ENCODE peak calls at places on chromosome X, in four cellular contexts. Y, N, H and S are unnamed samples.
A peak's percentile ranks its signal among the peaks of the same experiment; 100 is the strongest.

GRCh38 chrX:16836371-16836770 is 33.8 kb downstream of the RBBP7 start:
- DNase-seq in Y (peak; percentile 63), N (peak; percentile 13), H (no peak), S (peak; percentile 77)

GRCh38 chrX:15866141-15866540 is 11.5 kb upstream of the AP1S2 start:
- DNase-seq in H (no peak), Y (no peak), N (no peak), S (no peak)

GRCh38 chrX:121886557-121886956 is 839.1 kb downstream of the GLUD2 start:
- DNase-seq in Y (no peak), H (no peak), N (no peak), S (no peak)

GRCh38 chrX:119736206-119736764 is 22.1 kb upstream of the SOWAHD start:
- DNase-seq in Y (no peak), N (peak; percentile 9), H (no peak), S (no peak)

GRCh38 chrX:29617276-29617675 is 598.1 kb upstream of the MAGEB2 start:
- DNase-seq in H (no peak), N (peak; percentile 69), Y (no peak), S (no peak)

GRCh38 chrX:143854006-143854405 is 29.9 kb upstream of the UBE2NL start:
- DNase-seq in N (peak; percentile 11), Y (no peak), H (no peak), S (no peak)

GRCh38 chrX:111095974-111096870 is at the start of gene PAK3:
- DNase-seq in H (peak; percentile 30), Y (peak; percentile 86), N (peak; percentile 64), S (peak; percentile 89)

GRCh38 chrX:84737471-84737871 is 235.2 kb upstream of the HDX start:
- DNase-seq in Y (peak; percentile 21), H (no peak), N (peak; percentile 20), S (no peak)

GRCh38 chrX:27671234-27671633 is 81.1 kb downstream of the DCAF8L2 start:
- DNase-seq in Y (no peak), N (no peak), H (no peak), S (no peak)

GRCh38 chrX:77431227-77431626 is 16.0 kb upstream of the FGF16 start:
- DNase-seq in Y (peak; percentile 26), N (peak; percentile 12), H (no peak), S (no peak)

GRCh38 chrX:118974088-118974907 is at the start of gene LONRF3:
- DNase-seq in N (peak; percentile 3), H (no peak), Y (no peak), S (no peak)

GRCh38 chrX:40581333-40581910 is 652 bp downstream of the ATP6AP2 start:
- DNase-seq in N (peak; percentile 8), Y (no peak), H (no peak), S (no peak)

GRCh38 chrX:103356023-103356798 is at the start of gene TCEAL9:
- DNase-seq in Y (peak; percentile 82), N (peak; percentile 83), H (no peak), S (peak; percentile 78)

GRCh38 chrX:1521459-1521956 is 15.5 kb downstream of the P2RY8 start:
- DNase-seq in N (no peak), H (no peak), Y (peak; percentile 81), S (peak; percentile 75)

GRCh38 chrX:120485562-120486520 is 16.7 kb upstream of the LAMP2 start:
- DNase-seq in Y (peak; percentile 94), H (peak; percentile 40), N (peak; percentile 69), S (peak; percentile 78)

GRCh38 chrX:43703211-43703791 is 47.2 kb downstream of the MAOA start:
- DNase-seq in N (peak; percentile 16), Y (no peak), H (no peak), S (no peak)

GRCh38 chrX:12721042-12721441 is 70.2 kb upstream of the PRPS2 start:
- DNase-seq in N (no peak), Y (peak; percentile 34), H (peak; percentile 4), S (peak; percentile 38)

GRCh38 chrX:14228611-14229010 is 198.9 kb upstream of the GEMIN8 start:
- DNase-seq in H (no peak), N (no peak), Y (no peak), S (no peak)

GRCh38 chrX:110087485-110088356 is 84.8 kb downstream of the TMEM164 start:
- DNase-seq in Y (peak; percentile 2), N (peak; percentile 94), H (no peak), S (no peak)

GRCh38 chrX:103585421-103586313 is at the start of gene TCEAL4:
- DNase-seq in N (no peak), H (no peak), Y (peak; percentile 40), S (peak; percentile 83)

GRCh38 chrX:143319526-143319925 is 197.7 kb downstream of the SPANXN3 start:
- DNase-seq in Y (no peak), N (no peak), H (no peak), S (no peak)

GRCh38 chrX:140071037-140071436 is 105.7 kb upstream of the CXorf66 start:
- DNase-seq in Y (no peak), H (no peak), N (no peak), S (no peak)

GRCh38 chrX:1452497-1453389 is at the start of gene ASMTL:
- DNase-seq in N (peak; percentile 99), Y (peak; percentile 98), H (peak; percentile 100), S (peak; percentile 99)

GRCh38 chrX:20680998-20681397 is 414.3 kb upstream of the RPS6KA3 start:
- DNase-seq in N (no peak), Y (no peak), H (no peak), S (no peak)

GRCh38 chrX:72276478-72276953 is 532 bp downstream of the RPS4X start:
- DNase-seq in N (no peak), Y (no peak), H (no peak), S (no peak)
- H4K8ac ChIP-seq in N (peak overlapping the region; percentile 74), Y (no peak overlapping the region), H (no peak overlapping the region), S (no peak overlapping the region)

DNA sequence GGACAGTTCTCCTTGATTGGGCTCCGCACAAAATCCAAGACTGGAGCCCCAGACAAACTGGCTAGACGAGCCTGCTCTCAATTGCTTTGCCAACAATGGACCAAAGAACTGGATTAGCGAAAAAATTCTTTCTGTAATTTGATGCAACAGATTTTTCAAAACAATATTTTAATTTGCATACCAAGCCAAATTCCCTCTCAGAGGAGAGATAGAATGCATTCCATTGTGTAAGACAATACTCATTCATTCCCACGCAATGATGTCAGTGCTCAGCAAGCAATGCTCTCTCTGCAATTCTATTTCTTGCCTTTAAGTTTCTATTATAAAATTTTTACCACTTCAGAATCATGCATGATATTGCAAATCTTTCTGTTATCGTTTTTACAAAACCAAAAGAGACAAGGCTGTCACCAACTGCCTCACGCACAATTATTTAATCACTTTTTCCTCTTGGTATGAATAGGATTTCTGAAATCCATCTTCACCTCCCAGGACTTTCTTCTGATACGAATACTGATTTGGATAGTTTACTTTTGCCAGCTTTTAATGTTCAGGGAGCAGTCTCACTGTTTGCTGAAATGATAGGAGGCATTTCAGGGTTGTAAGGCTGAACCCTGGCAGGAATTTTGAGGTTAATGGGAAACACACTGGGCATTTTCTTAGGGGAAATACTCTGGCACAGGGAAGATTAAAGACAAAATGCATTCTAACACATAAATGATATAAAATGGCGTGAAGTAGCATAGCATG is 46.1 kb upstream of the HCCS start:
- DNase-seq in H (no peak), N (peak; percentile 78), Y (peak; percentile 16), S (no peak)
- H4K8ac ChIP-seq in H (no peak overlapping the region), N (peak overlapping the region; percentile 44), Y (no peak overlapping the region), S (no peak overlapping the region)

DNA sequence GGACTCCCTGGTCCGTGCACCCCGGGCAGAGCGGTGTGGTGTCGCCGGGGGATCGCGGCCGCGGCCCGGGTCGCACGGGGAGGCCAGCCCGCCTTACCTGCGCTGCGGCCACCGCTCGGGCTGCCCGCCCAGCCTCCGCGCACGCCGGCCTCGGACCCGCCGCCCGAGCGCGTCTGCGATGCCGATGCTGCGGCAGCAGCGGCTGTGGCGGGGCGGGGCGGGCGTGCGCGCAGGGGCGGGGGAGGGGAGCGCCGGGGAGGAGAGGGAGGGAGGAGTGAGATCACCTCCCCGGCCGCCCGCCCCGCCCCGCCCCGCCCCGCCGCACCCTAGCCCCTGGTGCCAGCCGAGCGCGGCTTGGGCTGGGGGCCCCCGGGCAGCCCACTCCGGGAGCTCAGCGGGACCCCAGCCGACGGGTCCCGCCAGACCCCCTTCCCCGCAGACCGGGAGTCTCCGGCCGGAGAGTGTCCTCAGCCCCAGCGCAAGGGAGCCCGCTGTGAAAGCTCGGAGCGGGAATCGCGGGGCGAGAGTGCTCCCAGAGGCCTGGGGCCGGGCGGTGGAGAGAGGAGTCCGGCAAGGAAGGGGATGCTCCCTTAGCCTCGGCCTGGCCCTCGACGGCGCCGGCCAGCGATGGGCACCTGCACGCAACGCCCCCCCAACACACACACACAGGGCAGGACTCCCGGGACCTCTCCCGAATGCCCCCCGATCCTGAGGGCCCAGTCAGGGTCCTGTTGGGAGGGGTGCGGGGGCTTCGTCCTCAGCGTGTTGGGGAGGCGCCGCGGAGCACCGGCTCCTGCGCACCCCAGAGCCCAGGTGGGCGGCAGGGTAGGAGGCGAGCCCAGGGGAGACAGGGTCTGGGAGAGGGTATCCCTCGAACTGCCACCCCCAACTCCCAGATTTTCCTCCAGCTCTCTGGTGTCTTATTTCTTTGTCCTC is at the start of gene L1CAM:
- DNase-seq in N (no peak), H (no peak), Y (peak; percentile 60), S (peak; percentile 58)
- H4K8ac ChIP-seq in N (no peak within 1 kb of the TSS), H (no peak within 1 kb of the TSS), Y (no peak within 1 kb of the TSS), S (no peak within 1 kb of the TSS)

DNA sequence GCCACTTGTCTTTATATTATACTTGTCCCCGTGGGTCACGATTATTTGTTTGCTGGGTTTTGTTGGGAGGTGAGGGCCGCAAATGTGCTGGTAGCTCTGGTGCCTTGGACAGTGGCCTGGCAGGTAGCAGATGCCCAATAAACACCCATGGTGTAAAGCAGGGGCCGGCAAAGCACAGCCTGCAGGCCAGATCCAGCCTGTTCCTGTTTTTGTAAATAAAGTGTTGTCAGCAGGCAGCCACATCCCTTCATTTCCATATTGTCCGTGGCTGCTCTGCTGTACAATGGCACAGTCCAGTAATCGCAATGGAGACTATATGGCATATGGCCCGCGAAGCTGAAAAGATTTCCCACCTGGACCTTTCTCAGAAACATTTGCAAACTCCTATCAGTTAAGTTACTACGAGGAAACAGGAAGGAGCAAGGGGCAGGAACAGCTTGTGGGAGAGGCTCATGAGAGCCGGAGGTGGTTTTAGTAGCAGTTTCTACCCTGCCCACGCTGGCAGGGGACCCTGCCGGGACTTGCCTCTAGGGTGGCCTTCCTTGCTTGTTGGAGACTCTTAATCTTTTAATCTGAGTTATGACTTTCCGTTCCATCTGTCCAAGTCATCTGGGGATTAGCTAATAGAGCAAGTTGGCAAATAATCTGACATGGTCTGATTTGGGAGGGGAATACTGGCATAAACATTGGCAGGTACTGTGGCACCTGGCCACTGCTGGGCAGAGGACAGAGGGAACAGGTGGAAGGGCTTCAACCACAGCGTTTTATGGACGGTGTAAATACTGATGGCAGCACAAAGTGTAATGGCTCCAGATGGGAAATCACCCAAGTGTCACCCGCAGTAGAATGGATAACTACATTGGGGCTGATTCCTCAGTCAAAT is 19.6 kb downstream of the CLCN4 start:
- DNase-seq in N (no peak), Y (no peak), H (no peak), S (no peak)
- H4K8ac ChIP-seq in N (no peak overlapping the region), Y (no peak overlapping the region), H (no peak overlapping the region), S (no peak overlapping the region)